ENCODE peak calls at places on chromosomes 7 and 10, in eight cellular contexts. Y is astrocyte of the spinal cord, E is kidney, L is lower lobe of right lung, V is upper lobe of right lung, J is IMR-90, W is OCI-LY7, X is transverse colon. A is an unnamed sample.

GRCh38 chr10:85558533-85558932 is 808.1 kb downstream of the GRID1 start:
- DNase-seq in X (no peak), E (no peak), W (no peak), L (no peak), J (no peak), V (no peak), Y (no peak), A (no peak)

GRCh38 chr7:132687981-132688383 is 111.7 kb upstream of the PLXNA4 start:
- DNase-seq in J (no peak), Y (no peak), W (no peak), E (no peak), L (no peak), X (no peak), V (no peak), A (no peak)

GRCh38 chr10:87575851-87576250 is 71.2 kb downstream of the MINPP1 start:
- DNase-seq in E (no peak), J (no peak), X (no peak), L (no peak), Y (no peak), V (no peak), W (no peak), A (no peak)

GRCh38 chr10:93468532-93469213 is 13.5 kb downstream of the MYOF start:
- DNase-seq in W (no peak), V (no peak), Y (peak), L (no peak), X (no peak), J (peak), E (no peak), A (peak)

GRCh38 chr10:5528989-5529701 is 4.4 kb downstream of the CALML3 start:
- DNase-seq in J (no peak), E (no peak), L (no peak), W (no peak), Y (no peak), V (peak), X (peak), A (no peak)

GRCh38 chr10:13787015-13787421 is 200.3 kb downstream of the PRPF18 start:
- DNase-seq in E (no peak), V (no peak), X (peak), J (peak), W (peak), Y (peak), L (no peak), A (no peak)

GRCh38 chr7:74479961-74480829 is 26.5 kb downstream of the GTF2IRD1 start:
- DNase-seq in V (peak), W (no peak), Y (peak), L (peak), E (peak), X (peak), J (peak), A (no peak)

GRCh38 chr10:72321248-72322029 is 33.3 kb downstream of the DNAJB12 start:
- DNase-seq in X (no peak), W (no peak), E (peak), Y (no peak), J (no peak), V (no peak), L (no peak), A (no peak)

GRCh38 chr10:119090026-119090808 is 9.6 kb upstream of the EIF3A start:
- DNase-seq in W (no peak), J (no peak), Y (no peak), X (peak), V (no peak), E (no peak), L (no peak), A (no peak)

GRCh38 chr10:104117839-104118323 is 4.1 kb upstream of the SFR1 start:
- DNase-seq in J (peak), E (no peak), L (no peak), Y (peak), X (no peak), V (no peak), W (no peak), A (no peak)

GRCh38 chr10:70760271-70760787 is 24.8 kb downstream of the TBATA start:
- DNase-seq in X (no peak), L (peak), V (no peak), E (peak), J (no peak), Y (no peak), W (no peak), A (no peak)

GRCh38 chr10:114017266-114017665 is 26.4 kb upstream of the ADRB1 start:
- DNase-seq in E (no peak), J (no peak), W (no peak), V (no peak), X (no peak), Y (no peak), L (no peak), A (no peak)

GRCh38 chr7:99046722-99047121 is 97.2 kb downstream of the SMURF1 start:
- DNase-seq in J (no peak), Y (no peak), L (no peak), X (no peak), W (no peak), V (no peak), E (no peak), A (no peak)

GRCh38 chr7:148620749-148621372 is 30.3 kb downstream of the C7orf33 start:
- DNase-seq in V (no peak), X (no peak), W (no peak), Y (no peak), E (no peak), L (no peak), J (no peak), A (no peak)

GRCh38 chr10:132511092-132511491 is 26.5 kb upstream of the INPP5A start:
- DNase-seq in L (no peak), E (peak), Y (no peak), X (peak), W (no peak), J (no peak), V (no peak), A (no peak)

GRCh38 chr10:86899128-86899527 is 58.3 kb downstream of the MMRN2 start:
- DNase-seq in L (no peak), V (no peak), Y (no peak), E (no peak), W (no peak), J (no peak), X (no peak), A (no peak)

GRCh38 chr7:30406664-30407425 is 71.7 kb downstream of the NOD1 start:
- DNase-seq in E (no peak), X (no peak), L (no peak), J (no peak), W (no peak), Y (no peak), V (no peak), A (no peak)

GRCh38 chr10:78328592-78329404 is 295.1 kb downstream of the RPS24 start:
- DNase-seq in L (no peak), J (no peak), W (no peak), X (no peak), E (no peak), V (no peak), Y (no peak), A (no peak)

GRCh38 chr7:22628112-22628511 is 98.9 kb upstream of the IL6 start:
- DNase-seq in Y (no peak), L (no peak), X (no peak), W (no peak), J (no peak), E (no peak), V (no peak), A (no peak)

GRCh38 chr7:226281-226882 is 34.0 kb downstream of the FAM20C start:
- DNase-seq in V (no peak), Y (peak), E (no peak), W (no peak), X (no peak), L (no peak), J (peak), A (no peak)

GRCh38 chr7:99143853-99144672 is at the start of gene SMURF1:
- DNase-seq in V (peak), L (peak), W (peak), E (peak), J (peak), X (peak), Y (peak), A (no peak)

GRCh38 chr10:79274279-79275104 is 72.8 kb upstream of the PPIF start:
- DNase-seq in J (no peak), V (peak), L (peak), X (peak), Y (peak), W (no peak), E (peak), A (no peak)

GRCh38 chr7:101179780-101180755 is at the start of gene NAT16:
- DNase-seq in E (no peak), J (no peak), L (no peak), Y (no peak), X (no peak), W (no peak), V (no peak), A (no peak)

GRCh38 chr7:22823142-22823497 is 471 bp upstream of the TOMM7 start:
- DNase-seq in X (no peak), L (no peak), J (no peak), Y (no peak), E (no peak), V (no peak), W (peak), A (no peak)

DNA sequence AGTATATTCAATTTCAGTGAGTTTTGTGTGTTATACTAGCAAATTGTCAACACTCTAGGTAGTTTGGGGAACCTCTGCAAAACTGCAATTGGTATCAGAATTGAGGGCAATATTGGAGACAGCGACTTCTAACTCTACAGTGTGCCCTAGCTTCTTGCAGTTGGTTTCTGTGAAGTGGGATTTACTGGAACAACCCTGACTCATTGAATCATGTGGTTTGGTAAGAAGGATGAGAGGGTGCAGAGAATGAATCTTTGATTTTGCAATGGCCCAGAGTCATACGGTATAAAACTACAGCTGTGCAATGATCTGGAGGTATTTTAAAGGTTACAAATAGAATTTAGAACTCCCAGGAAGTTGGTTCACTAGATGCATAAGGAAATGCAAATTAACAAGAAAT is 129.1 kb upstream of the PPP1R3A start:
- DNase-seq in W (no peak), Y (peak), E (no peak), J (peak), V (no peak), L (no peak), X (no peak), A (no peak)
- H3K4me3 ChIP-seq in W (peak), Y (no peak), E (peak), J (no peak), V (no peak), L (peak), X (no peak), A (no peak)

DNA sequence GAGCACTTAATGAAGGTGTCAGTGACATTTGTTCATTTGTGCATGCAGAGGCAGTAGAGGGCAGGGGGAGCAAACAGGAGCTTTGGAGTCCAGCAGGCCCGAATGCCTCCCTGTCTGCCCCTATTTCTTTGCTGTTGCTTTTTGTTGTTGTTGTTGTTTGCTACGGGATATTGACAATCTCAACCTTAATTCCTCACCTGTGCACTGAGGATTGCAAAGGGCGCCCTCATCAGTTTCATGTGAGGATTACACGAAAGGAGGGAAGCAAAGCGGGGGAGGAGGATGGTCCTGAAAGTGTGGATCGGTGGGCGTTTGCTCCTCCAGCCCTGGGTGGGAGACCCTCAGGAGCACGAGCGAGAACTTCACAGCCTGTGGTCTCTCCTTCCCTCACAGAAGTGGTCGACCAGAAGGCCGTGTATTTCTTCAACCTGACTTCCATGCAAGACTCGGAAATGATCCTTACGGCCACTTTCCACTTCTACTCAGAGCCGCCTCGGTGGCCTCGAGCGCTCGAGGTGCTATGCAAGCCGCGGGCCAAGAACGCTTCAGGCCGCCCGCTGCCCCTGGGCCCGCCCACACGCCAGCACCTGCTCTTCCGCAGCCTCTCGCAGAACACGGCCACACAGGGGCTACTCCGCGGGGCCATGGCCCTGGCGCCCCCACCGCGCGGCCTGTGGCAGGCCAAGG is 9.5 kb downstream of the GDF10 start:
- DNase-seq in W (no peak), L (no peak), E (no peak), V (no peak), J (no peak), Y (no peak), X (no peak), A (no peak)
- TF ChIP-seq CTCF in W (peak), L (peak), E (peak), V (peak), J (peak), Y (peak), X (no peak), A (peak)

GRCh38 chr7:34320926-34321609 is 336.9 kb upstream of the NPSR1 start:
- DNase-seq in X (peak), E (peak), L (peak), V (peak), Y (peak), J (peak), W (peak), A (peak)
- H3K4me3 ChIP-seq in X (no peak), E (no peak), L (peak), V (peak), Y (peak), J (no peak), W (no peak), A (no peak)

GRCh38 chr7:65840446-65840845 is 32.4 kb upstream of the VKORC1L1 start:
- DNase-seq in V (no peak), X (no peak), Y (no peak), W (no peak), J (no peak), L (no peak), E (no peak), A (no peak)
- TF ChIP-seq CTCF in V (no peak), X (no peak), Y (no peak), W (no peak), J (no peak), L (no peak), E (no peak), A (no peak)

GRCh38 chr7:103148131-103148993 is 537 bp downstream of the NAPEPLD start:
- DNase-seq in Y (no peak), L (no peak), V (no peak), E (no peak), X (no peak), W (no peak), J (no peak), A (no peak)

GRCh38 chr7:103150192-103150591 is 1.3 kb upstream of the NAPEPLD start:
- DNase-seq in J (no peak), E (no peak), W (peak), V (no peak), X (peak), Y (no peak), L (no peak), A (no peak)

GRCh38 chr7:103154042-103154441 is 5.1 kb upstream of the NAPEPLD start:
- DNase-seq in V (no peak), X (no peak), W (no peak), L (no peak), E (no peak), J (no peak), Y (no peak), A (no peak)

GRCh38 chr7:103148994-103149807 is at the start of gene NAPEPLD:
- DNase-seq in Y (peak), W (peak), V (peak), E (peak), L (peak), J (peak), X (peak), A (peak)

GRCh38 chr7:103149808-103150180 is 895 bp upstream of the NAPEPLD start:
- DNase-seq in E (no peak), Y (no peak), X (no peak), W (no peak), L (no peak), V (no peak), J (no peak), A (no peak)
- H3K4me3 ChIP-seq in E (peak), Y (peak), X (peak), W (peak), L (peak), V (peak), J (peak), A (peak)

GRCh38 chr10:101072923-101073322 is 11.1 kb downstream of the KAZALD1 start:
- DNase-seq in W (no peak), Y (no peak), X (no peak), L (no peak), J (no peak), V (no peak), E (no peak), A (no peak)

GRCh38 chr10:101071885-101072433 is 10.2 kb downstream of the KAZALD1 start:
- DNase-seq in E (no peak), J (no peak), L (no peak), Y (no peak), W (no peak), V (no peak), X (no peak), A (no peak)

GRCh38 chr10:101075775-101076174 is 14.0 kb downstream of the KAZALD1 start:
- DNase-seq in Y (no peak), L (no peak), J (no peak), E (no peak), W (peak), X (no peak), V (no peak), A (no peak)

GRCh38 chr10:101071266-101071884 is 9.6 kb downstream of the KAZALD1 start:
- DNase-seq in L (peak), J (peak), V (peak), W (peak), Y (no peak), X (peak), E (no peak), A (no peak)

GRCh38 chr10:101073631-101074030 is 11.8 kb downstream of the KAZALD1 start:
- DNase-seq in V (no peak), E (no peak), W (no peak), J (no peak), L (no peak), Y (no peak), X (no peak), A (no peak)
- TF ChIP-seq CTCF in V (no peak), E (no peak), W (no peak), J (no peak), L (no peak), Y (peak), X (no peak), A (no peak)

DNA sequence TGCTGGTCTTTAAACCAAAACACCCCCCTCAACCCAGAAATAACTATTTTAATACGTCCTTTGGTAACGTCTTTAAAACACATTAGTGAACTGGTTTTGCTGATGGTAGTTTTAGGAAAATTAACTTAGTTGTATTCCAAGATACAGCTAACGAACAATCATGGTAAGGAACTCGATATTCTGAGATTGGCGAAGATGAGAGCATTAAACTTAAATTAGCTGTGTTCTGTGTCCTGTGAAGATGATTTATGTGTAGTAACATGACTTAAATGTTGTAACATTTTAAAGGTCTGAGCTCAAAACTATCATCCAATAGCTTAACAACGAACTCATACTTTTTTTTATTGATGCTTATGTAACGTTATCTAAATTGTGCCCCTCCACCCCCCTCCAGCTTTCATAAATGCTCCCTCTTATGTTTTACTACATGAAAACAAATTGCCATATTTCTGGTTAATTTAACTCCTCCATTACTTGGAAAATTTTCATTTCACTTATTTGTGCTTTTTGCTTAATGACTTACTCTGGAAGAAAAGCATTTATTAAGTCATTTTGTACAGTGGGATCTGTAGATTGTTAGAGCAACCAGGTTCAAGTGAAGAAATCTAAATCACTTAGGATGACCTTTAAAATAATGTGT is 1.7 kb downstream of the SDK1 start:
- DNase-seq in Y (no peak), J (no peak), X (no peak), L (no peak), W (no peak), V (no peak), E (no peak), A (no peak)
- H3K4me3 ChIP-seq in Y (peak), J (peak), X (peak), L (peak), W (no peak), V (peak), E (no peak), A (peak)

GRCh38 chr10:117537436-117537903 is 5.1 kb upstream of the EMX2 start:
- DNase-seq in L (no peak), V (no peak), W (no peak), J (no peak), X (no peak), Y (no peak), E (no peak), A (no peak)
- TF ChIP-seq CTCF in L (peak), V (peak), W (peak), J (peak), X (peak), Y (peak), E (peak), A (peak)

GRCh38 chr10:33035411-33035810 is 77.4 kb upstream of the ITGB1 start:
- DNase-seq in E (no peak), X (no peak), W (no peak), J (no peak), V (no peak), L (no peak), Y (no peak), A (no peak)
- H3K4me3 ChIP-seq in E (no peak), X (no peak), W (no peak), J (no peak), V (no peak), L (no peak), Y (no peak), A (no peak)

DNA sequence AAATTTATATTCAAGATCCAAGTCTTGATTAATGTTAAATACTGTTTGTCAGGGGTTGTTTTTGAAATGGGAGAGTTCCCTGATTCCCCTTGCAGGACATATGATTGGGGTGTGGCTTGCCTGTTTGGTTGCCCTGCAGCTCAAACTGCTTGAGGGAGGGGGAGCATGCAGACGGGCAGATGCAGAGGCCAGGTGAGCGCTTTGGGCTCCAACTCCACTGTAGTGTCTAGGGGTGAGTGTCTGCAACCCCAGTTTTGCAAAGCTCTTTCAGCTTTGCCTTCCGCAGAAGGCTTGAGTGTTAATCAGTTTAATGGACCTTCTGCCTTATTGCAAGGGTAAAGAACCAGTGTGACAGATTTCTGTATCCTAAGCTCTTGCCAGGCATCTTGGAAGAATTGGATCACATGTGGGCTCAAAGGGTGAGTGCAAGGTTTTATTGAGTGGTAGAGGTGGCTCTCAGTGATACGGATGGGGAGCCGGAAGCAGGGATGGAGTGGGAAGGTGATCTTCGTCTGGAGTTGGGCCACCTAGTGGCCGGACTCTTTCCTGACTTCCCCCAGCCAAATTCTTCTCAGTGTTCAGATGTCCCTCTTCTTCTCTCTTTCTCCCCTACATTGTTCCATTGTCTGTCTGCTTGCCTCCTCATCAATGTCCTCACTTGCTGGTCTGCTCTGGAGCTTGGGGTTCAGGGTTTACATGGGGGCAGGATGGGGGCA is 479.7 kb downstream of the ATRNL1 start:
- DNase-seq in E (no peak), Y (no peak), W (no peak), L (no peak), J (no peak), V (no peak), X (no peak), A (no peak)
- TF ChIP-seq CTCF in E (no peak), Y (peak), W (peak), L (peak), J (no peak), V (peak), X (no peak), A (peak)

A was measured in HFF-Myc.